ENCODE peak calls at places on chromosomes 7 and 10, in nine cellular contexts. One of them, this sample, is unnamed.

GRCh38 chr10:86083206-86083605 is 283.4 kb downstream of the GRID1 start:
- DNase-seq in esophagus squamous epithelium: no peak
- DNase-seq in heart left ventricle: no peak
- DNase-seq in colonic mucosa: no peak
- DNase-seq in Peyer's patch: no peak
- DNase-seq in PC-9: no peak
- DNase-seq in IMR-90: no peak
- DNase-seq in right lobe of liver: no peak
- DNase-seq in sigmoid colon: peak; percentile 15
- DNase-seq in this sample: peak; percentile 43

GRCh38 chr10:63681965-63682704 is 160.9 kb downstream of the REEP3 start:
- DNase-seq in right lobe of liver: no peak
- DNase-seq in IMR-90: peak; percentile 87
- DNase-seq in Peyer's patch: no peak
- DNase-seq in PC-9: no peak
- DNase-seq in colonic mucosa: no peak
- DNase-seq in sigmoid colon: no peak
- DNase-seq in heart left ventricle: no peak
- DNase-seq in esophagus squamous epithelium: no peak
- DNase-seq in this sample: no peak

GRCh38 chr7:130491841-130492518 is at the start of gene MEST:
- DNase-seq in IMR-90: peak; percentile 47
- DNase-seq in heart left ventricle: peak; percentile 65
- DNase-seq in esophagus squamous epithelium: no peak
- DNase-seq in right lobe of liver: no peak
- DNase-seq in colonic mucosa: no peak
- DNase-seq in PC-9: no peak
- DNase-seq in sigmoid colon: no peak
- DNase-seq in Peyer's patch: peak; percentile 48
- DNase-seq in this sample: no peak

GRCh38 chr10:4848341-4849041 is 22.5 kb downstream of the AKR1E2 start:
- DNase-seq in sigmoid colon: no peak
- DNase-seq in right lobe of liver: no peak
- DNase-seq in colonic mucosa: no peak
- DNase-seq in IMR-90: no peak
- DNase-seq in Peyer's patch: no peak
- DNase-seq in esophagus squamous epithelium: no peak
- DNase-seq in PC-9: no peak
- DNase-seq in heart left ventricle: no peak
- DNase-seq in this sample: no peak

GRCh38 chr10:62916157-62916603 is 100.0 kb upstream of the EGR2 start:
- DNase-seq in right lobe of liver: no peak
- DNase-seq in IMR-90: peak; percentile 25
- DNase-seq in Peyer's patch: no peak
- DNase-seq in esophagus squamous epithelium: no peak
- DNase-seq in heart left ventricle: no peak
- DNase-seq in colonic mucosa: no peak
- DNase-seq in PC-9: no peak
- DNase-seq in sigmoid colon: no peak
- DNase-seq in this sample: no peak

GRCh38 chr7:34281260-34281659 is 375.9 kb downstream of the BMPER start:
- DNase-seq in heart left ventricle: no peak
- DNase-seq in right lobe of liver: no peak
- DNase-seq in IMR-90: no peak
- DNase-seq in esophagus squamous epithelium: no peak
- DNase-seq in colonic mucosa: no peak
- DNase-seq in PC-9: no peak
- DNase-seq in sigmoid colon: no peak
- DNase-seq in Peyer's patch: no peak
- DNase-seq in this sample: no peak

GRCh38 chr10:11626071-11626470 is 14.6 kb upstream of the USP6NL start:
- DNase-seq in right lobe of liver: no peak
- DNase-seq in colonic mucosa: no peak
- DNase-seq in IMR-90: no peak
- DNase-seq in esophagus squamous epithelium: no peak
- DNase-seq in Peyer's patch: no peak
- DNase-seq in PC-9: no peak
- DNase-seq in sigmoid colon: no peak
- DNase-seq in heart left ventricle: no peak
- DNase-seq in this sample: no peak

GRCh38 chr10:11201911-11202310 is 184.2 kb downstream of the CELF2 start:
- DNase-seq in heart left ventricle: no peak
- DNase-seq in colonic mucosa: no peak
- DNase-seq in PC-9: no peak
- DNase-seq in sigmoid colon: no peak
- DNase-seq in IMR-90: no peak
- DNase-seq in Peyer's patch: no peak
- DNase-seq in right lobe of liver: no peak
- DNase-seq in esophagus squamous epithelium: no peak
- DNase-seq in this sample: no peak

GRCh38 chr10:21449288-21449966 is 76.1 kb downstream of the SKIDA1 start:
- DNase-seq in sigmoid colon: no peak
- DNase-seq in colonic mucosa: no peak
- DNase-seq in right lobe of liver: no peak
- DNase-seq in esophagus squamous epithelium: no peak
- DNase-seq in heart left ventricle: no peak
- DNase-seq in Peyer's patch: no peak
- DNase-seq in PC-9: no peak
- DNase-seq in IMR-90: no peak
- DNase-seq in this sample: no peak

GRCh38 chr7:151249034-151249731 is 689 bp upstream of the SMARCD3 start:
- DNase-seq in Peyer's patch: peak; percentile 66
- DNase-seq in colonic mucosa: peak; percentile 54
- DNase-seq in right lobe of liver: no peak
- DNase-seq in IMR-90: peak; percentile 59
- DNase-seq in heart left ventricle: peak; percentile 81
- DNase-seq in esophagus squamous epithelium: no peak
- DNase-seq in PC-9: no peak
- DNase-seq in sigmoid colon: peak; percentile 85
- DNase-seq in this sample: no peak

GRCh38 chr7:44391171-44391570 is 65.8 kb upstream of the CAMK2B start:
- DNase-seq in heart left ventricle: no peak
- DNase-seq in sigmoid colon: no peak
- DNase-seq in colonic mucosa: peak; percentile 11
- DNase-seq in PC-9: no peak
- DNase-seq in esophagus squamous epithelium: no peak
- DNase-seq in Peyer's patch: no peak
- DNase-seq in right lobe of liver: peak; percentile 21
- DNase-seq in IMR-90: no peak
- DNase-seq in this sample: peak; percentile 22

GRCh38 chr7:3215624-3216585 is 85.1 kb upstream of the SDK1 start:
- DNase-seq in colonic mucosa: no peak
- DNase-seq in right lobe of liver: no peak
- DNase-seq in IMR-90: no peak
- DNase-seq in heart left ventricle: no peak
- DNase-seq in esophagus squamous epithelium: no peak
- DNase-seq in sigmoid colon: no peak
- DNase-seq in PC-9: peak; percentile 94
- DNase-seq in Peyer's patch: no peak
- DNase-seq in this sample: peak; percentile 14

GRCh38 chr10:107104026-107104652 is 60.4 kb downstream of the SORCS1 start:
- DNase-seq in colonic mucosa: no peak
- DNase-seq in esophagus squamous epithelium: no peak
- DNase-seq in right lobe of liver: no peak
- DNase-seq in IMR-90: no peak
- DNase-seq in sigmoid colon: no peak
- DNase-seq in heart left ventricle: no peak
- DNase-seq in Peyer's patch: no peak
- DNase-seq in PC-9: no peak
- DNase-seq in this sample: no peak

GRCh38 chr10:113071446-113071845 is 121.4 kb downstream of the TCF7L2 start:
- DNase-seq in heart left ventricle: peak; percentile 85
- DNase-seq in esophagus squamous epithelium: no peak
- DNase-seq in colonic mucosa: peak; percentile 79
- DNase-seq in right lobe of liver: peak; percentile 91
- DNase-seq in Peyer's patch: peak; percentile 69
- DNase-seq in sigmoid colon: no peak
- DNase-seq in IMR-90: peak; percentile 55
- DNase-seq in PC-9: no peak
- DNase-seq in this sample: no peak

GRCh38 chr7:139542308-139543151 is 19.0 kb downstream of the CLEC2L start:
- DNase-seq in IMR-90: no peak
- DNase-seq in colonic mucosa: no peak
- DNase-seq in heart left ventricle: no peak
- DNase-seq in esophagus squamous epithelium: no peak
- DNase-seq in sigmoid colon: no peak
- DNase-seq in Peyer's patch: no peak
- DNase-seq in right lobe of liver: no peak
- DNase-seq in PC-9: peak; percentile 63
- DNase-seq in this sample: no peak

GRCh38 chr10:28587270-28587969 is 54.5 kb downstream of the WAC start:
- DNase-seq in sigmoid colon: no peak
- DNase-seq in PC-9: no peak
- DNase-seq in IMR-90: peak; percentile 58
- DNase-seq in Peyer's patch: no peak
- DNase-seq in right lobe of liver: no peak
- DNase-seq in colonic mucosa: no peak
- DNase-seq in esophagus squamous epithelium: no peak
- DNase-seq in heart left ventricle: no peak
- DNase-seq in this sample: no peak

GRCh38 chr7:121575194-121575766 is 179.2 kb upstream of the FAM3C start:
- DNase-seq in right lobe of liver: no peak
- DNase-seq in IMR-90: no peak
- DNase-seq in sigmoid colon: no peak
- DNase-seq in Peyer's patch: no peak
- DNase-seq in colonic mucosa: no peak
- DNase-seq in PC-9: no peak
- DNase-seq in heart left ventricle: no peak
- DNase-seq in esophagus squamous epithelium: no peak
- DNase-seq in this sample: no peak

GRCh38 chr7:19747740-19748339 is 25.6 kb downstream of the TMEM196 start:
- DNase-seq in sigmoid colon: no peak
- DNase-seq in colonic mucosa: no peak
- DNase-seq in Peyer's patch: no peak
- DNase-seq in PC-9: peak; percentile 60
- DNase-seq in esophagus squamous epithelium: no peak
- DNase-seq in IMR-90: peak; percentile 22
- DNase-seq in right lobe of liver: no peak
- DNase-seq in heart left ventricle: no peak
- DNase-seq in this sample: no peak

GRCh38 chr10:121928528-121928884 is 675 bp upstream of the ATE1 start:
- DNase-seq in Peyer's patch: no peak
- DNase-seq in IMR-90: peak; percentile 23
- DNase-seq in sigmoid colon: no peak
- DNase-seq in esophagus squamous epithelium: no peak
- DNase-seq in heart left ventricle: no peak
- DNase-seq in right lobe of liver: peak; percentile 66
- DNase-seq in PC-9: no peak
- DNase-seq in colonic mucosa: peak; percentile 46
- DNase-seq in this sample: peak; percentile 88

GRCh38 chr10:69057261-69057950 is 30.5 kb upstream of the SRGN start:
- DNase-seq in Peyer's patch: no peak
- DNase-seq in colonic mucosa: no peak
- DNase-seq in PC-9: no peak
- DNase-seq in heart left ventricle: peak; percentile 83
- DNase-seq in right lobe of liver: peak; percentile 61
- DNase-seq in IMR-90: no peak
- DNase-seq in esophagus squamous epithelium: no peak
- DNase-seq in sigmoid colon: no peak
- DNase-seq in this sample: no peak

GRCh38 chr10:35567951-35568350 is 37.2 kb upstream of the GJD4 start:
- DNase-seq in esophagus squamous epithelium: no peak
- DNase-seq in sigmoid colon: no peak
- DNase-seq in heart left ventricle: no peak
- DNase-seq in PC-9: no peak
- DNase-seq in right lobe of liver: no peak
- DNase-seq in colonic mucosa: no peak
- DNase-seq in IMR-90: no peak
- DNase-seq in Peyer's patch: no peak
- DNase-seq in this sample: no peak

GRCh38 chr7:65397730-65398142 is 24.1 kb downstream of the ZNF92 start:
- DNase-seq in Peyer's patch: no peak
- DNase-seq in IMR-90: no peak
- DNase-seq in esophagus squamous epithelium: no peak
- DNase-seq in colonic mucosa: no peak
- DNase-seq in sigmoid colon: no peak
- DNase-seq in right lobe of liver: no peak
- DNase-seq in heart left ventricle: no peak
- DNase-seq in PC-9: no peak
- DNase-seq in this sample: no peak
- H3K36me3 ChIP-seq in Peyer's patch: peaks cover 31% of the 10 kb centered on the region
- H3K36me3 ChIP-seq in IMR-90: no peaks in the 10 kb centered on the region
- H3K36me3 ChIP-seq in esophagus squamous epithelium: no peaks in the 10 kb centered on the region
- H3K36me3 ChIP-seq in colonic mucosa: no peaks in the 10 kb centered on the region
- H3K36me3 ChIP-seq in sigmoid colon: peaks cover 13% of the 10 kb centered on the region
- H3K36me3 ChIP-seq in right lobe of liver: no peaks in the 10 kb centered on the region
- H3K36me3 ChIP-seq in heart left ventricle: peaks cover 32% of the 10 kb centered on the region
- H3K36me3 ChIP-seq in PC-9: peaks cover 37% of the 10 kb centered on the region
- H3K36me3 ChIP-seq in this sample: no peaks in the 10 kb centered on the region

GRCh38 chr7:108292541-108292940 is 162.4 kb upstream of the LAMB4 start:
- DNase-seq in IMR-90: no peak
- DNase-seq in PC-9: no peak
- DNase-seq in sigmoid colon: no peak
- DNase-seq in right lobe of liver: no peak
- DNase-seq in colonic mucosa: no peak
- DNase-seq in esophagus squamous epithelium: no peak
- DNase-seq in heart left ventricle: no peak
- DNase-seq in Peyer's patch: no peak
- DNase-seq in this sample: no peak
- H3K4me1 ChIP-seq in IMR-90: no peaks in the 10 kb centered on the region
- H3K4me1 ChIP-seq in PC-9: no peaks in the 10 kb centered on the region
- H3K4me1 ChIP-seq in sigmoid colon: no peaks in the 10 kb centered on the region
- H3K4me1 ChIP-seq in right lobe of liver: no peaks in the 10 kb centered on the region
- H3K4me1 ChIP-seq in colonic mucosa: no peaks in the 10 kb centered on the region
- H3K4me1 ChIP-seq in esophagus squamous epithelium: peaks cover 14% of the 10 kb centered on the region
- H3K4me1 ChIP-seq in heart left ventricle: no peaks in the 10 kb centered on the region
- H3K4me1 ChIP-seq in Peyer's patch: no peaks in the 10 kb centered on the region
- H3K4me1 ChIP-seq in this sample: no peaks in the 10 kb centered on the region

GRCh38 chr7:1045038-1045726 is 836 bp downstream of the GPR146 start:
- DNase-seq in IMR-90: no peak
- DNase-seq in heart left ventricle: no peak
- DNase-seq in esophagus squamous epithelium: no peak
- DNase-seq in right lobe of liver: no peak
- DNase-seq in Peyer's patch: no peak
- DNase-seq in PC-9: no peak
- DNase-seq in sigmoid colon: no peak
- DNase-seq in colonic mucosa: no peak
- DNase-seq in this sample: no peak
- H3K27ac ChIP-seq in IMR-90: no peak overlapping the region
- H3K27ac ChIP-seq in heart left ventricle: peak overlapping the region; percentile 85
- H3K27ac ChIP-seq in esophagus squamous epithelium: peak overlapping the region; percentile 84
- H3K27ac ChIP-seq in right lobe of liver: peak overlapping the region; percentile 88
- H3K27ac ChIP-seq in Peyer's patch: peak overlapping the region; percentile 76
- H3K27ac ChIP-seq in PC-9: no peak overlapping the region
- H3K27ac ChIP-seq in sigmoid colon: peak overlapping the region; percentile 94
- H3K27ac ChIP-seq in colonic mucosa: peak overlapping the region; percentile 69
- H3K27ac ChIP-seq in this sample: peak overlapping the region; percentile 83

GRCh38 chr7:149136118-149136517 is 10.0 kb upstream of the ZNF425 start:
- DNase-seq in IMR-90: no peak
- DNase-seq in colonic mucosa: no peak
- DNase-seq in esophagus squamous epithelium: no peak
- DNase-seq in PC-9: no peak
- DNase-seq in Peyer's patch: no peak
- DNase-seq in heart left ventricle: no peak
- DNase-seq in sigmoid colon: no peak
- DNase-seq in right lobe of liver: no peak
- DNase-seq in this sample: no peak

GRCh38 chr7:149130572-149131198 is 4.6 kb upstream of the ZNF425 start:
- DNase-seq in heart left ventricle: no peak
- DNase-seq in esophagus squamous epithelium: no peak
- DNase-seq in right lobe of liver: no peak
- DNase-seq in IMR-90: no peak
- DNase-seq in Peyer's patch: no peak
- DNase-seq in colonic mucosa: no peak
- DNase-seq in PC-9: no peak
- DNase-seq in sigmoid colon: no peak
- DNase-seq in this sample: no peak

GRCh38 chr7:149133311-149133710 is 7.2 kb upstream of the ZNF425 start:
- DNase-seq in sigmoid colon: peak; percentile 6
- DNase-seq in IMR-90: no peak
- DNase-seq in heart left ventricle: no peak
- DNase-seq in colonic mucosa: no peak
- DNase-seq in Peyer's patch: no peak
- DNase-seq in right lobe of liver: no peak
- DNase-seq in PC-9: no peak
- DNase-seq in esophagus squamous epithelium: no peak
- DNase-seq in this sample: no peak
- H3K36me3 ChIP-seq in sigmoid colon: peaks cover 6% of the 10 kb centered on the region
- H3K36me3 ChIP-seq in IMR-90: peaks cover 10% of the 10 kb centered on the region
- H3K36me3 ChIP-seq in heart left ventricle: peaks cover 14% of the 10 kb centered on the region
- H3K36me3 ChIP-seq in colonic mucosa: no peaks in the 10 kb centered on the region
- H3K36me3 ChIP-seq in Peyer's patch: peaks cover 20% of the 10 kb centered on the region
- H3K36me3 ChIP-seq in right lobe of liver: no peaks in the 10 kb centered on the region
- H3K36me3 ChIP-seq in PC-9: peaks cover 13% of the 10 kb centered on the region
- H3K36me3 ChIP-seq in esophagus squamous epithelium: no peaks in the 10 kb centered on the region
- H3K36me3 ChIP-seq in this sample: peaks cover 18% of the 10 kb centered on the region